ENCODE peak calls at places on chromosome 1, in five cellular contexts. One of them, this sample, is unnamed.

GRCh38 chr1:183454377-183454776 is 17.9 kb upstream of the SMG7 start:
- DNase-seq in neuronal stem cell: no peak
- DNase-seq in activated CD4-positive, alpha-beta T cell treated with anti-CD3 and anti-CD28 coated beads, Interleukin-2, amount 50 U/mL, for 1 hour: no peak
- DNase-seq in mucosa of descending colon: no peak
- DNase-seq in NCI-H446: no peak
- DNase-seq in this sample: no peak

GRCh38 chr1:37052120-37052519 is 17.8 kb upstream of the GRIK3 start:
- DNase-seq in neuronal stem cell: no peak
- DNase-seq in activated CD4-positive, alpha-beta T cell treated with anti-CD3 and anti-CD28 coated beads, Interleukin-2, amount 50 U/mL, for 1 hour: no peak
- DNase-seq in mucosa of descending colon: no peak
- DNase-seq in NCI-H446: no peak
- DNase-seq in this sample: no peak

GRCh38 chr1:47738560-47739182 is 258.5 kb downstream of the TRABD2B start:
- DNase-seq in neuronal stem cell: peak; percentile 78
- DNase-seq in activated CD4-positive, alpha-beta T cell treated with anti-CD3 and anti-CD28 coated beads, Interleukin-2, amount 50 U/mL, for 1 hour: no peak
- DNase-seq in mucosa of descending colon: peak; percentile 74
- DNase-seq in NCI-H446: no peak
- DNase-seq in this sample: no peak

GRCh38 chr1:217889401-217889800 is 258.3 kb downstream of the SPATA17 start:
- DNase-seq in neuronal stem cell: peak; percentile 26
- DNase-seq in activated CD4-positive, alpha-beta T cell treated with anti-CD3 and anti-CD28 coated beads, Interleukin-2, amount 50 U/mL, for 1 hour: no peak
- DNase-seq in mucosa of descending colon: no peak
- DNase-seq in NCI-H446: no peak
- DNase-seq in this sample: no peak

GRCh38 chr1:32651461-32652073 is 559 bp downstream of the RBBP4 start:
- DNase-seq in neuronal stem cell: no peak
- DNase-seq in activated CD4-positive, alpha-beta T cell treated with anti-CD3 and anti-CD28 coated beads, Interleukin-2, amount 50 U/mL, for 1 hour: no peak
- DNase-seq in mucosa of descending colon: no peak
- DNase-seq in NCI-H446: no peak
- DNase-seq in this sample: no peak

GRCh38 chr1:94279048-94279447 is 41.7 kb upstream of the ARHGAP29 start:
- DNase-seq in neuronal stem cell: no peak
- DNase-seq in activated CD4-positive, alpha-beta T cell treated with anti-CD3 and anti-CD28 coated beads, Interleukin-2, amount 50 U/mL, for 1 hour: no peak
- DNase-seq in mucosa of descending colon: no peak
- DNase-seq in NCI-H446: no peak
- DNase-seq in this sample: no peak

GRCh38 chr1:196464545-196464944 is 143.7 kb downstream of the KCNT2 start:
- DNase-seq in neuronal stem cell: no peak
- DNase-seq in activated CD4-positive, alpha-beta T cell treated with anti-CD3 and anti-CD28 coated beads, Interleukin-2, amount 50 U/mL, for 1 hour: no peak
- DNase-seq in mucosa of descending colon: no peak
- DNase-seq in NCI-H446: peak; percentile 21
- DNase-seq in this sample: no peak

GRCh38 chr1:59022799-59023198 is 239.0 kb upstream of the JUN start:
- DNase-seq in neuronal stem cell: no peak
- DNase-seq in activated CD4-positive, alpha-beta T cell treated with anti-CD3 and anti-CD28 coated beads, Interleukin-2, amount 50 U/mL, for 1 hour: no peak
- DNase-seq in mucosa of descending colon: no peak
- DNase-seq in NCI-H446: no peak
- DNase-seq in this sample: no peak

GRCh38 chr1:145988773-145989172 is 7.6 kb downstream of the TXNIP start:
- DNase-seq in neuronal stem cell: no peak
- DNase-seq in activated CD4-positive, alpha-beta T cell treated with anti-CD3 and anti-CD28 coated beads, Interleukin-2, amount 50 U/mL, for 1 hour: no peak
- DNase-seq in mucosa of descending colon: no peak
- DNase-seq in NCI-H446: no peak
- DNase-seq in this sample: no peak

GRCh38 chr1:42674214-42674613 is 8.0 kb upstream of the YBX1 start:
- DNase-seq in neuronal stem cell: no peak
- DNase-seq in activated CD4-positive, alpha-beta T cell treated with anti-CD3 and anti-CD28 coated beads, Interleukin-2, amount 50 U/mL, for 1 hour: no peak
- DNase-seq in mucosa of descending colon: no peak
- DNase-seq in NCI-H446: no peak
- DNase-seq in this sample: no peak